ENCODE peak calls at places on chromosomes 6 and 20, in eight cellular contexts. One of them, this sample, is unnamed.
A peak's percentile ranks its signal among the peaks of the same experiment; 100 is the strongest.

GRCh38 chr6:148747145-148747492 is 289 bp downstream of the UST start:
- DNase-seq in IMR-90: peak; percentile 42
- DNase-seq in Peyer's patch: peak; percentile 51
- DNase-seq in H1: no peak
- DNase-seq in right lobe of liver: peak; percentile 53
- DNase-seq in uterus: peak; percentile 65
- DNase-seq in stomach: peak; percentile 34
- DNase-seq in A549: peak; percentile 14
- DNase-seq in this sample: no peak

GRCh38 chr6:157203312-157203744 is 120.0 kb downstream of the TMEM242 start:
- DNase-seq in IMR-90: no peak
- DNase-seq in Peyer's patch: no peak
- DNase-seq in H1: no peak
- DNase-seq in right lobe of liver: no peak
- DNase-seq in uterus: no peak
- DNase-seq in stomach: no peak
- DNase-seq in A549: no peak
- DNase-seq in this sample: no peak

GRCh38 chr20:4076671-4077070 is 61.3 kb upstream of the RNF24 start:
- DNase-seq in IMR-90: peak; percentile 95
- DNase-seq in Peyer's patch: no peak
- DNase-seq in H1: no peak
- DNase-seq in right lobe of liver: no peak
- DNase-seq in uterus: peak; percentile 46
- DNase-seq in stomach: no peak
- DNase-seq in A549: no peak
- DNase-seq in this sample: no peak

GRCh38 chr6:163491901-163492300 is 77.4 kb downstream of the QKI start:
- DNase-seq in IMR-90: no peak
- DNase-seq in Peyer's patch: no peak
- DNase-seq in H1: no peak
- DNase-seq in right lobe of liver: no peak
- DNase-seq in uterus: no peak
- DNase-seq in stomach: no peak
- DNase-seq in A549: no peak
- DNase-seq in this sample: no peak

GRCh38 chr20:15945301-15945700 is 627.9 kb downstream of the KIF16B start:
- DNase-seq in IMR-90: no peak
- DNase-seq in Peyer's patch: no peak
- DNase-seq in H1: no peak
- DNase-seq in right lobe of liver: no peak
- DNase-seq in uterus: no peak
- DNase-seq in stomach: no peak
- DNase-seq in A549: no peak
- DNase-seq in this sample: no peak

GRCh38 chr20:62027698-62028321 is 37.9 kb downstream of the TAF4 start:
- DNase-seq in IMR-90: no peak
- DNase-seq in Peyer's patch: no peak
- DNase-seq in H1: no peak
- DNase-seq in right lobe of liver: no peak
- DNase-seq in uterus: no peak
- DNase-seq in stomach: no peak
- DNase-seq in A549: no peak
- DNase-seq in this sample: no peak

GRCh38 chr6:52609968-52610367 is 33.1 kb upstream of the TRAM2 start:
- DNase-seq in IMR-90: no peak
- DNase-seq in Peyer's patch: no peak
- DNase-seq in H1: no peak
- DNase-seq in right lobe of liver: no peak
- DNase-seq in uterus: no peak
- DNase-seq in stomach: no peak
- DNase-seq in A549: no peak
- DNase-seq in this sample: no peak

GRCh38 chr6:109202409-109203264 is 107.3 kb downstream of the CEP57L1 start:
- DNase-seq in IMR-90: peak; percentile 4
- DNase-seq in Peyer's patch: no peak
- DNase-seq in H1: no peak
- DNase-seq in right lobe of liver: no peak
- DNase-seq in uterus: no peak
- DNase-seq in stomach: no peak
- DNase-seq in A549: no peak
- DNase-seq in this sample: no peak

GRCh38 chr6:14720411-14721102 is 525.3 kb upstream of the JARID2 start:
- DNase-seq in IMR-90: no peak
- DNase-seq in Peyer's patch: no peak
- DNase-seq in H1: no peak
- DNase-seq in right lobe of liver: no peak
- DNase-seq in uterus: no peak
- DNase-seq in stomach: no peak
- DNase-seq in A549: no peak
- DNase-seq in this sample: no peak

GRCh38 chr6:72246926-72247325 is 360.6 kb downstream of the RIMS1 start:
- DNase-seq in IMR-90: peak; percentile 15
- DNase-seq in Peyer's patch: no peak
- DNase-seq in H1: no peak
- DNase-seq in right lobe of liver: no peak
- DNase-seq in uterus: no peak
- DNase-seq in stomach: no peak
- DNase-seq in A549: no peak
- DNase-seq in this sample: no peak

GRCh38 chr6:124190256-124190655 is 386.6 kb downstream of the NKAIN2 start:
- DNase-seq in IMR-90: no peak
- DNase-seq in Peyer's patch: no peak
- DNase-seq in H1: no peak
- DNase-seq in right lobe of liver: no peak
- DNase-seq in uterus: no peak
- DNase-seq in stomach: no peak
- DNase-seq in A549: no peak
- DNase-seq in this sample: no peak

GRCh38 chr6:116218172-116218633 is 35.7 kb downstream of the TSPYL4 start:
- DNase-seq in IMR-90: peak; percentile 31
- DNase-seq in Peyer's patch: no peak
- DNase-seq in H1: no peak
- DNase-seq in right lobe of liver: no peak
- DNase-seq in uterus: no peak
- DNase-seq in stomach: no peak
- DNase-seq in A549: no peak
- DNase-seq in this sample: no peak

GRCh38 chr6:2376429-2377355 is 131.3 kb upstream of the GMDS start:
- DNase-seq in IMR-90: peak; percentile 31
- DNase-seq in Peyer's patch: no peak
- DNase-seq in H1: no peak
- DNase-seq in right lobe of liver: no peak
- DNase-seq in uterus: no peak
- DNase-seq in stomach: no peak
- DNase-seq in A549: peak; percentile 28
- DNase-seq in this sample: no peak

GRCh38 chr6:92587521-92587920 is 831.8 kb downstream of the EPHA7 start:
- DNase-seq in IMR-90: no peak
- DNase-seq in Peyer's patch: no peak
- DNase-seq in H1: no peak
- DNase-seq in right lobe of liver: no peak
- DNase-seq in uterus: no peak
- DNase-seq in stomach: no peak
- DNase-seq in A549: no peak
- DNase-seq in this sample: no peak

GRCh38 chr6:157223486-157223885 is 99.8 kb downstream of the TMEM242 start:
- DNase-seq in IMR-90: no peak
- DNase-seq in Peyer's patch: no peak
- DNase-seq in H1: no peak
- DNase-seq in right lobe of liver: no peak
- DNase-seq in uterus: peak; percentile 20
- DNase-seq in stomach: no peak
- DNase-seq in A549: no peak
- DNase-seq in this sample: no peak

GRCh38 chr6:169918239-169918953 is 167.0 kb downstream of the ERMARD start:
- DNase-seq in IMR-90: no peak
- DNase-seq in Peyer's patch: no peak
- DNase-seq in H1: no peak
- DNase-seq in right lobe of liver: no peak
- DNase-seq in uterus: no peak
- DNase-seq in stomach: no peak
- DNase-seq in A549: no peak
- DNase-seq in this sample: no peak

GRCh38 chr6:116398366-116399005 is 27.7 kb downstream of the DSE start:
- DNase-seq in IMR-90: peak; percentile 72
- DNase-seq in Peyer's patch: no peak
- DNase-seq in H1: no peak
- DNase-seq in right lobe of liver: no peak
- DNase-seq in uterus: no peak
- DNase-seq in stomach: no peak
- DNase-seq in A549: no peak
- DNase-seq in this sample: no peak

GRCh38 chr20:43514062-43514971 is 6.8 kb downstream of the L3MBTL1 start:
- DNase-seq in IMR-90: peak; percentile 98
- DNase-seq in Peyer's patch: peak; percentile 100
- DNase-seq in H1: peak; percentile 93
- DNase-seq in right lobe of liver: peak; percentile 98
- DNase-seq in uterus: peak; percentile 99
- DNase-seq in stomach: peak; percentile 98
- DNase-seq in A549: no peak
- DNase-seq in this sample: peak; percentile 94

GRCh38 chr20:43511879-43512278 is 4.4 kb downstream of the L3MBTL1 start:
- DNase-seq in IMR-90: no peak
- DNase-seq in Peyer's patch: no peak
- DNase-seq in H1: no peak
- DNase-seq in right lobe of liver: no peak
- DNase-seq in uterus: no peak
- DNase-seq in stomach: no peak
- DNase-seq in A549: no peak
- DNase-seq in this sample: no peak

GRCh38 chr20:43515628-43516027 is 8.1 kb downstream of the L3MBTL1 start:
- DNase-seq in IMR-90: no peak
- DNase-seq in Peyer's patch: no peak
- DNase-seq in H1: no peak
- DNase-seq in right lobe of liver: no peak
- DNase-seq in uterus: no peak
- DNase-seq in stomach: no peak
- DNase-seq in A549: no peak
- DNase-seq in this sample: no peak

GRCh38 chr20:43516251-43516824 is 8.8 kb downstream of the L3MBTL1 start:
- DNase-seq in IMR-90: no peak
- DNase-seq in Peyer's patch: no peak
- DNase-seq in H1: no peak
- DNase-seq in right lobe of liver: no peak
- DNase-seq in uterus: no peak
- DNase-seq in stomach: no peak
- DNase-seq in A549: no peak
- DNase-seq in this sample: no peak

GRCh38 chr20:43513298-43514061 is 6.0 kb downstream of the L3MBTL1 start:
- DNase-seq in IMR-90: no peak
- DNase-seq in Peyer's patch: no peak
- DNase-seq in H1: no peak
- DNase-seq in right lobe of liver: no peak
- DNase-seq in uterus: no peak
- DNase-seq in stomach: no peak
- DNase-seq in A549: no peak
- DNase-seq in this sample: no peak
- TF ChIP-seq POLR2A in IMR-90: no peak
- TF ChIP-seq POLR2A in Peyer's patch: peak; percentile 26
- TF ChIP-seq POLR2A in H1: peak; percentile 40
- TF ChIP-seq POLR2A in right lobe of liver: peak; percentile 59
- TF ChIP-seq POLR2A in uterus: peak; percentile 35
- TF ChIP-seq POLR2A in stomach: no peak
- TF ChIP-seq POLR2A in A549: no peak
- TF ChIP-seq POLR2A in this sample: no peak

GRCh38 chr6:113970808-113971676 is at the start of gene HDAC2:
- DNase-seq in IMR-90: peak; percentile 77
- DNase-seq in Peyer's patch: peak; percentile 80
- DNase-seq in H1: peak; percentile 92
- DNase-seq in right lobe of liver: peak; percentile 89
- DNase-seq in uterus: peak; percentile 75
- DNase-seq in stomach: peak; percentile 86
- DNase-seq in A549: peak; percentile 57
- DNase-seq in this sample: peak; percentile 86
- TF ChIP-seq POLR2A in IMR-90: peak; percentile 53
- TF ChIP-seq POLR2A in Peyer's patch: peak; percentile 54
- TF ChIP-seq POLR2A in H1: peak; percentile 32
- TF ChIP-seq POLR2A in right lobe of liver: peak; percentile 50
- TF ChIP-seq POLR2A in uterus: peak; percentile 63
- TF ChIP-seq POLR2A in stomach: no peak
- TF ChIP-seq POLR2A in A549: peak; percentile 66
- TF ChIP-seq POLR2A in this sample: peak; percentile 66

GRCh38 chr20:24566656-24567055 is 97.2 kb downstream of the SYNDIG1 start:
- DNase-seq in IMR-90: no peak
- DNase-seq in Peyer's patch: no peak
- DNase-seq in H1: no peak
- DNase-seq in right lobe of liver: no peak
- DNase-seq in uterus: no peak
- DNase-seq in stomach: no peak
- DNase-seq in A549: no peak
- DNase-seq in this sample: no peak

GRCh38 chr20:24568842-24569241 is 99.4 kb downstream of the SYNDIG1 start:
- DNase-seq in IMR-90: no peak
- DNase-seq in Peyer's patch: no peak
- DNase-seq in H1: no peak
- DNase-seq in right lobe of liver: no peak
- DNase-seq in uterus: no peak
- DNase-seq in stomach: no peak
- DNase-seq in A549: no peak
- DNase-seq in this sample: no peak

GRCh38 chr20:24565952-24566351 is 96.5 kb downstream of the SYNDIG1 start:
- DNase-seq in IMR-90: no peak
- DNase-seq in Peyer's patch: no peak
- DNase-seq in H1: peak; percentile 29
- DNase-seq in right lobe of liver: no peak
- DNase-seq in uterus: no peak
- DNase-seq in stomach: no peak
- DNase-seq in A549: no peak
- DNase-seq in this sample: no peak

GRCh38 chr20:24571159-24571558 is 101.7 kb downstream of the SYNDIG1 start:
- DNase-seq in IMR-90: no peak
- DNase-seq in Peyer's patch: no peak
- DNase-seq in H1: no peak
- DNase-seq in right lobe of liver: no peak
- DNase-seq in uterus: no peak
- DNase-seq in stomach: no peak
- DNase-seq in A549: no peak
- DNase-seq in this sample: no peak

GRCh38 chr20:24567508-24567907 is 98.1 kb downstream of the SYNDIG1 start:
- DNase-seq in IMR-90: no peak
- DNase-seq in Peyer's patch: no peak
- DNase-seq in H1: no peak
- DNase-seq in right lobe of liver: no peak
- DNase-seq in uterus: no peak
- DNase-seq in stomach: no peak
- DNase-seq in A549: no peak
- DNase-seq in this sample: no peak
- TF ChIP-seq POLR2A in IMR-90: no peak
- TF ChIP-seq POLR2A in Peyer's patch: no peak
- TF ChIP-seq POLR2A in H1: no peak
- TF ChIP-seq POLR2A in right lobe of liver: no peak
- TF ChIP-seq POLR2A in uterus: no peak
- TF ChIP-seq POLR2A in stomach: no peak
- TF ChIP-seq POLR2A in A549: no peak
- TF ChIP-seq POLR2A in this sample: no peak

DNA sequence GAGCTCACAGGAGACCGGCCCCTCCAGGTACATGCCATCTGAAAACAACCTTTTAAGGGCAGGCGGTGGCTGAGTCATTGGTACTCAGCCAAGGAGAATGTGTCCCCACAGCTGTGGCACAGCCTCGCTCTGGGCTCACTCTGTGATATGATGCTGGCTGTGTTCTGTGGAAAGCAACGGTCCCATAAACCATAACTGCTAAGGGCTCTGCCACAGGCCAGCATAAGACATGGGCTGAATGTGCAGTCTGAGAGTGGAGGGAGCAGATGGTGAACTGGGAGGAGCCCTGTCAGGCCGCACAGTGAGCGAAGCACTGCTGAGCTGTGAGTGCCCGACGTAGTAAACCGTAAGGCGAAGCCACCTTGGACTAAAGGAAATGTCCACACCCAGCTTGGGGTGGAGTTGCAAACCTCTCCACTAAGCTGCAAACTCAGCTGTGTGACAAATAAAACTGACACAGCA is 375.8 kb downstream of the THBS2 start:
- DNase-seq in IMR-90: no peak
- DNase-seq in Peyer's patch: no peak
- DNase-seq in H1: no peak
- DNase-seq in right lobe of liver: no peak
- DNase-seq in uterus: no peak
- DNase-seq in stomach: peak; percentile 66
- DNase-seq in A549: no peak
- DNase-seq in this sample: no peak
- TF ChIP-seq POLR2A in IMR-90: no peak
- TF ChIP-seq POLR2A in Peyer's patch: no peak
- TF ChIP-seq POLR2A in H1: no peak
- TF ChIP-seq POLR2A in right lobe of liver: no peak
- TF ChIP-seq POLR2A in uterus: no peak
- TF ChIP-seq POLR2A in stomach: no peak
- TF ChIP-seq POLR2A in A549: no peak
- TF ChIP-seq POLR2A in this sample: no peak